ENCODE peak calls at places on chromosome 20, in six cellular contexts. H, T, N, O, J and G are unnamed samples.

GRCh38 chr20:63931735-63932134 is 24.5 kb downstream of the UCKL1 start:
- DNase-seq in H (no peak), T (no peak), N (no peak), O (no peak), J (no peak), G (no peak)

GRCh38 chr20:36519012-36519719 is 22.2 kb upstream of the MYL9 start:
- DNase-seq in H (no peak), T (no peak), N (no peak), O (no peak), J (no peak), G (no peak)

GRCh38 chr20:16167423-16167822 is 405.8 kb downstream of the KIF16B start:
- DNase-seq in H (no peak), T (no peak), N (no peak), O (no peak), J (peak; percentile 53), G (no peak)

GRCh38 chr20:53568351-53568750 is 25.3 kb downstream of the ZNF217 start:
- DNase-seq in H (no peak), T (no peak), N (no peak), O (no peak), J (no peak), G (no peak)

GRCh38 chr20:21705466-21706344 is at the start of gene PAX1:
- DNase-seq in H (no peak), T (no peak), N (no peak), O (no peak), J (no peak), G (no peak)

GRCh38 chr20:12982098-12982497 is 26.7 kb upstream of the SPTLC3 start:
- DNase-seq in H (no peak), T (no peak), N (no peak), O (no peak), J (no peak), G (no peak)

GRCh38 chr20:36199293-36200257 is 36.7 kb upstream of the AAR2 start:
- DNase-seq in H (peak; percentile 56), T (peak; percentile 52), N (peak; percentile 67), O (peak; percentile 75), J (peak; percentile 87), G (peak; percentile 63)

GRCh38 chr20:50691585-50692552 is 527 bp upstream of the RIPOR3 start:
- DNase-seq in H (peak; percentile 30), T (no peak), N (no peak), O (peak; percentile 69), J (peak; percentile 84), G (no peak)

GRCh38 chr20:47111576-47111975 is 216.9 kb downstream of the EYA2 start:
- DNase-seq in H (no peak), T (no peak), N (no peak), O (peak; percentile 61), J (no peak), G (no peak)

GRCh38 chr20:38180781-38181180 is 15.7 kb upstream of the TGM2 start:
- DNase-seq in H (no peak), T (no peak), N (no peak), O (peak; percentile 42), J (no peak), G (no peak)

DNA sequence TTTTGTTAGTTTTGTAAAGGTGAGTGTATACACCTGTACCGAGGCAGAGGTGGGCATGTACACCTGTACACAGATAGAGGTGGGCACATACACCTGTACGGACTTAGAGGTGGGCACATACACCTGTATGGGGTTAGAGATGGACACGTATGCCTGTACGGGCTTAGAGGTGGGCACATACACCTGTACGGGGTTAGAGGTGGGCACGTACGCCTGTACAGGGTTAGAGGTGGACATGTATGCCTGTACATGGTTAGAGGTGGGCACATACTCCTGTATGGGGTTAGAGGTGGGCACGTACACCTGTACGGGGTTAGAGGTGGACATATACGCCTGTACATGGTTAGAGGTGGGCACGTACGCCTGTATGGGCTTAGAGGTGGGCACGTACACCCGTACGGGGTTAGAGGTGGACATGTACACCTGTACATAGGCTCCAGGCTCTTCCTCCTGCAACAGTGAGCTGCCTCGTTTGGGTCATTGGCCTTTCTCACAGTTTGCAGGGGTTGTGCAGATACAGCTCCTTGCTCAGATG is 63.7 kb downstream of the PHACTR3 start:
- DNase-seq in H (no peak), T (no peak), N (no peak), O (no peak), J (no peak), G (no peak)
- H3K9me3 ChIP-seq in H (peaks cover 27% of the 10 kb centered on the region), T (no peaks in the 10 kb centered on the region), N (no peaks in the 10 kb centered on the region), O (peaks cover 57% of the 10 kb centered on the region), J (no peaks in the 10 kb centered on the region), G (no peaks in the 10 kb centered on the region)

GRCh38 chr20:5626603-5627002 is 123.6 kb upstream of the SHLD1 start:
- DNase-seq in H (no peak), T (no peak), N (no peak), O (no peak), J (no peak), G (no peak)

DNA sequence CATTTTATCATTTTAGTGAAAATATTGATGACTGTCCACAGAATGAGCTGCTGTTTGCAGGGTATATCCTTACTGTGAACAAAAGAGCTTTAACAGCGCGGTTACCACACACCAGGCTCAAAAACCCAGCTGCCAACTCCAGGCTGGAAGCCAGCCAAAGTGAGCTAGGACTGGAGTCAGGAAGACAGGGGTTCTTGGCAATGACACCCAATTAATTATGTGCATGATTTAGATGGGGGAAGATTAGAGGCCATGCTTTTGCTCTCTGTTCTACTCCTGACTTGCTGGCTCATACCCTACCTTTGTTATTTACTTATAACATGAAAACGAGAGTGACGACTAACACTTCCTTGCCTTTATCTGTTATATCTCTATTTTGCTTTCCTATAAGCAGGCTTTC is 128.9 kb upstream of the SHLD1 start:
- DNase-seq in H (no peak), T (no peak), N (peak; percentile 41), O (no peak), J (no peak), G (peak; percentile 20)
- H3K27me3 ChIP-seq in H (no peaks in the 10 kb centered on the region), T (no peaks in the 10 kb centered on the region), N (no peaks in the 10 kb centered on the region), O (no peaks in the 10 kb centered on the region), J (no peaks in the 10 kb centered on the region), G (no peaks in the 10 kb centered on the region)

GRCh38 chr20:57582432-57583288 is 21.8 kb downstream of the PCK1 start:
- DNase-seq in H (peak; percentile 8), T (peak; percentile 57), N (no peak), O (peak; percentile 64), J (peak; percentile 62), G (peak; percentile 27)
- H3K4me3 ChIP-seq in H (peak overlapping the region; percentile 29), T (peak overlapping the region; percentile 1), N (no peak overlapping the region), O (peak overlapping the region; percentile 1), J (no peak overlapping the region), G (no peak overlapping the region)

DNA sequence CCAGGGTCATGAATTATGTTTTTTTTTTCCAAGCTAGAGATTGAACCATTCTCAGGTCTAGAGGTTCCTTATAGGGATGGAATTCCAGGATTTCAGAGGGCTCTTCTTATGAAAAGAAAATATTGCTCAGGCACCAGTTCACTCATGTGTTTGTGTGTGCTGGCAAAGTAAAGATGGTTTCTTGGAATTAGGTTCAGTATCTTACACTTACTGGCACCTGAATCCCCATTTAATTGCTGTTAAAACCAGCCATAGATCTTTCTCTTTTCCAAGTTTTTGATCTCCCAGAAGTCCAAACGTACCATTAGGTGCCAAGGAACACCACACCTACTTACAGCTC is 508.4 kb downstream of the CDH26 start:
- DNase-seq in H (no peak), T (no peak), N (no peak), O (no peak), J (no peak), G (no peak)
- H3K9me3 ChIP-seq in H (no peaks in the 10 kb centered on the region), T (peaks cover 3% of the 10 kb centered on the region), N (no peaks in the 10 kb centered on the region), O (peaks cover 5% of the 10 kb centered on the region), J (no peaks in the 10 kb centered on the region), G (no peaks in the 10 kb centered on the region)

GRCh38 chr20:62284448-62284847 is 18.3 kb upstream of the ADRM1 start:
- DNase-seq in H (no peak), T (no peak), N (no peak), O (no peak), J (no peak), G (no peak)

GRCh38 chr20:62282103-62282502 is 20.7 kb upstream of the ADRM1 start:
- DNase-seq in H (no peak), T (no peak), N (no peak), O (no peak), J (no peak), G (no peak)

GRCh38 chr20:62282877-62283503 is 19.8 kb upstream of the ADRM1 start:
- DNase-seq in H (no peak), T (no peak), N (no peak), O (no peak), J (no peak), G (no peak)

GRCh38 chr20:62280303-62280702 is 22.5 kb upstream of the ADRM1 start:
- DNase-seq in H (no peak), T (no peak), N (no peak), O (no peak), J (no peak), G (no peak)

DNA sequence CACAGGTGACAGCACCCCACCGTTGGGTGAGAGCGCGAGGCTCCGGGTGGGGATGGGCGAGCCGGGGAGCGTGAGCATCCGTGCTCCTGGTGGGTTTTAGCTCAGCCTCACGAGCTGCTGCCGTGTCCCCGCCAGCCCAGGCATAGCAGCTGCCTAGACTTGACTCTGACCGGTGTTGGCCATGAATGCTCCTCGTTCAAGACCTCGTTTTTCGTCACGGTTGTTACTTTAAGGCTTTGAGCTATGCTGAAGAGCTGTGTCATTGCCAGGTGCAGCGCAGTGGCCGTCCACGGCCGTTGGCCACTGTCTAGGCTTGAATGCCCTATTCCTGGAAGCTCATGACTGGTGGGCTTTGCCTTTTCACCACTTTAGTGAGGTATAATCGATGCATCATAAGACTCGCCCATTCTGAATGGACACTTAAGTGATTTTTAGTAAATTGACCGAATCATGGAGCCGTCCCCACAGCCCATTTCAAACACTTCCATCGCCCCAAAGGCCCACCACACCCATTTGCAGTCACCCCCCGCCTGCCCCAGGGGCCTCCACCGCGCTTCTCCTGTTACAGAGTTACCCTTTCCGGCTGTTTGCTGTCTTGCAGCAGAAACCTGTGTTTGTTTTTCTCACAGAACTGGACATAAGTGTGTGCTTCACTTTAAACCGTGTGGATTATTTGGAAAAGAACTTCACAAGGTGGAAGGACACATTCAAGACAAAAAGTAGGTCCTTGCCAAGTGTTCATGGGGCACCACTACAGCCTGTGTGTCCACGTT is 21.4 kb upstream of the ADRM1 start:
- DNase-seq in H (no peak), T (no peak), N (no peak), O (no peak), J (no peak), G (no peak)
- H3K27me3 ChIP-seq in H (no peaks in the 10 kb centered on the region), T (no peaks in the 10 kb centered on the region), N (no peaks in the 10 kb centered on the region), O (no peaks in the 10 kb centered on the region), J (no peaks in the 10 kb centered on the region), G (no peaks in the 10 kb centered on the region)

DNA sequence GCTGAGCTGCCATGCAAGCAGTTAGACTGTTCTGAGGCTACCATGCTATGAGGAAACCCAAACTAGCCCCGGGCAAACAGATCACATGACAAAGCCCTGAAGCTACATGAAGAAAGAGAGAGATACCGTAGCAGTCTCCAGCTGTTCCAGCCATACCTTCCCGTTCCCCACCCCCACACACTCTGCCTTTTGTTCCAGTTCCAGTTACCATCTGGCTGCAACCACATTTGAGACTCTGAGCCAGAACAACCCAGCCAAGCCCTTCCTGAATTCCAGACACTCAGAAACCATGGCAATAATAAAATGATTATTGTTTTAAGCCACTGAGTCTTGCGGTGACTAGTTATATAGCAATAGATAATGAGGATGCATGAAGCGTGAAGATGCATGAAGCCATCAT is 28.3 kb downstream of the RIN2 start:
- DNase-seq in H (peak; percentile 88), T (peak; percentile 66), N (no peak), O (peak; percentile 92), J (peak; percentile 88), G (peak; percentile 22)
- H3K4me3 ChIP-seq in H (no peak overlapping the region), T (no peak overlapping the region), N (no peak overlapping the region), O (no peak overlapping the region), J (peak overlapping the region; percentile 39), G (no peak overlapping the region)